ENCODE peak calls at places on chromosomes 12 and 14, in eight cellular contexts. Q is GM23248; H is cardiac muscle cell; N is stomach; C is HCT116; P is IMR-90; V is CD4-positive, CD25-positive, alpha-beta regulatory T cell; S is GM23338. A is an unnamed sample. For H3K4me1 and H3K36me3, the result is how much of the 10 kb centered on the place peaks cover.

GRCh38 chr12:100058482-100059029 is 73.8 kb upstream of the ANKS1B start:
- DNase-seq in Q (peak), H (peak), N (no peak), C (no peak), P (peak), V (no peak), S (no peak), A (no peak)

GRCh38 chr14:101008631-101009336 is 105.3 kb upstream of the RTL1 start:
- DNase-seq in Q (peak), H (no peak), N (no peak), C (no peak), P (peak), V (no peak), S (no peak), A (no peak)

GRCh38 chr12:26806556-26806955 is 26.4 kb downstream of the ITPR2 start:
- DNase-seq in Q (no peak), H (no peak), N (no peak), C (no peak), P (no peak), V (no peak), S (no peak), A (peak)

GRCh38 chr14:68667313-68667791 is 125.5 kb downstream of the ZFP36L1 start:
- DNase-seq in Q (peak), H (peak), N (no peak), C (no peak), P (peak), V (no peak), S (no peak), A (no peak)

GRCh38 chr14:61126083-61126962 is 145.3 kb downstream of the SLC38A6 start:
- DNase-seq in Q (no peak), H (no peak), N (no peak), C (no peak), P (no peak), V (no peak), S (no peak), A (no peak)

GRCh38 chr12:4268549-4269181 is 4.9 kb upstream of the CCND2 start:
- DNase-seq in Q (peak), H (no peak), N (no peak), C (no peak), P (no peak), V (peak), S (no peak), A (no peak)

GRCh38 chr12:76649091-76649490 is 89.5 kb upstream of the OSBPL8 start:
- DNase-seq in Q (no peak), H (no peak), N (no peak), C (no peak), P (no peak), V (no peak), S (no peak), A (no peak)

GRCh38 chr12:121314441-121314840 is 17.9 kb upstream of the CAMKK2 start:
- DNase-seq in Q (no peak), H (no peak), N (no peak), C (no peak), P (no peak), V (no peak), S (no peak), A (no peak)

GRCh38 chr12:66636771-66637170 is 42.1 kb downstream of the GRIP1 start:
- DNase-seq in Q (no peak), H (no peak), N (peak), C (no peak), P (no peak), V (no peak), S (no peak), A (no peak)

GRCh38 chr12:116220756-116221155 is 56.7 kb downstream of the MED13L start:
- DNase-seq in Q (no peak), H (no peak), N (no peak), C (no peak), P (no peak), V (no peak), S (no peak), A (no peak)
- H3K4me1 ChIP-seq in Q (under half), H (under half), N (under half), C (under half), P (under half), V (under half), S (under half), A (under half)

GRCh38 chr12:124484526-124484953 is 82.9 kb downstream of the NCOR2 start:
- DNase-seq in Q (no peak), H (no peak), N (no peak), C (no peak), P (no peak), V (no peak), S (no peak), A (no peak)
- H3K36me3 ChIP-seq in Q (under half), H (under half), N (half or more), C (under half), P (under half), V (under half), S (under half), A (under half)

GRCh38 chr12:49761677-49762467 is 20.5 kb downstream of the TMBIM6 start:
- DNase-seq in Q (no peak), H (no peak), N (no peak), C (no peak), P (no peak), V (no peak), S (no peak), A (no peak)
- H3K27ac ChIP-seq in Q (no peak), H (peak), N (no peak), C (no peak), P (no peak), V (peak), S (no peak), A (peak)

GRCh38 chr12:23704992-23705943 is 244.2 kb downstream of the SOX5 start:
- DNase-seq in Q (no peak), H (no peak), N (no peak), C (no peak), P (no peak), V (no peak), S (peak), A (no peak)
- H3K4me1 ChIP-seq in Q (under half), H (under half), N (under half), C (under half), P (under half), V (under half), S (under half), A (under half)

GRCh38 chr12:128795530-128796361 is 28.0 kb downstream of the SLC15A4 start:
- DNase-seq in Q (no peak), H (no peak), N (no peak), C (no peak), P (no peak), V (no peak), S (no peak), A (no peak)

GRCh38 chr12:128796439-128797118 is 27.2 kb downstream of the SLC15A4 start:
- DNase-seq in Q (no peak), H (no peak), N (no peak), C (no peak), P (no peak), V (no peak), S (no peak), A (no peak)

GRCh38 chr12:128792881-128793280 is 30.9 kb downstream of the SLC15A4 start:
- DNase-seq in Q (no peak), H (no peak), N (peak), C (no peak), P (no peak), V (no peak), S (no peak), A (no peak)

GRCh38 chr12:128792398-128792797 is 31.4 kb downstream of the SLC15A4 start:
- DNase-seq in Q (no peak), H (no peak), N (peak), C (no peak), P (no peak), V (no peak), S (no peak), A (no peak)

DNA sequence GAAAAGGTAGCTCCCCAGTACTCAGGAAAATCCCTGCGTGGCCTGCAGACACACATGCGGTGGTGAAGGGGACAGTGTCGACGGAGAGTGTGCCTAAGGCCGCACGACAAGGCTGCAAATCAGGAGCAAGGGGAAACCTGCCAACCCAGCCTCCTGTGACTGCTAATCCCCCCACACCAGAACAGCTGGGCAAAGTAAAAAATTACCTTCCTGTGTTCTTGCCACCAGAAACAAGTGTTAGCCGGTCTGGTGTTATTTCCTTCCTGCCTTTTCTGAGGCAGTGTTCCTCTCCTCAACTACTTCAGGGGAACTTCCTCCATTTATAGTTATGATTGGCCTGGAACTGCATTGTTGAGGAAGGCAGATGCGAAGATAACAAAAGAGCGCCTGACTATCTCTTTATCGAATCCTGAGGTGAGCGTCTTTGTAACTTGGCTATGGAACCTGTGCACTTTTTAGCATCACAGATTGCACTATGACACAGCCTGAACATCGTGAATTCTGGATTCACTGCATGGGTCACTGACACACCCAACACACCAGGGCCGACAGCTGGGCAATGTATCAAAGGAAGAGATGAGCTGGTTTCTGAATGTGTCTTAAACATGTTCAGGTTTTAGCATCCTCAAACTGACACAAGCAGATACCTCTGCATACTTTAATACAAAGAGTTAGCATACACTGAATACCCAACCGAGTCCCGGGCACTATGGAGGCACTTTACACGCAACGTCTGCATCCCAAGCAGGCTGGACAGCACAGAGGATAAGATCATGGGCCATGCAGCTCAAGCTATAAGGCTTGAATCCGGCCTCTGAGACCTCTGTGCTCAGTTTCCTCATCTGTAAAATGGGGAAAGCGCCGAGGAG is 28.9 kb downstream of the SLC15A4 start:
- DNase-seq in Q (no peak), H (no peak), N (peak), C (no peak), P (no peak), V (no peak), S (no peak), A (no peak)
- H3K36me3 ChIP-seq in Q (under half), H (under half), N (half or more), C (under half), P (half or more), V (half or more), S (under half), A (under half)